ENCODE peak calls at places on chromosome 19, in eight cellular contexts. M is body of pancreas; R is OCI-LY7; S is A549; W is RKO; P is small intestine; U is NCI-H446 treated with DMSO at 0.1 percent for 48 hours; X is stimulated activated CD8-positive, alpha-beta memory T cell treated with anti-CD3 and anti-CD28 coated beads, Interleukin-7, amount 100 ng/mL, for 24 hours. K is an unnamed sample.

GRCh38 chr19:49114630-49115363 is 627 bp downstream of the LIN7B start:
- DNase-seq in S (no peak), P (peak), W (peak), M (peak), X (no peak), R (peak), U (peak), K (peak)

GRCh38 chr19:54160948-54161347 is 1.4 kb upstream of the LENG1 start:
- DNase-seq in R (no peak), U (no peak), X (no peak), P (no peak), S (no peak), W (peak), M (no peak), K (no peak)

GRCh38 chr19:17330546-17331253 is 4.0 kb downstream of the ANO8 start:
- DNase-seq in U (no peak), M (no peak), P (no peak), W (no peak), X (no peak), S (no peak), R (no peak), K (no peak)

GRCh38 chr19:51784922-51785690 is 9.9 kb upstream of the FPR3 start:
- DNase-seq in W (peak), R (peak), U (no peak), M (peak), X (no peak), S (no peak), P (no peak), K (peak)

GRCh38 chr19:14090509-14091085 is at the start of gene SAMD1:
- DNase-seq in S (peak), R (peak), W (peak), X (peak), M (peak), P (peak), U (peak), K (peak)

GRCh38 chr19:17285415-17286135 is 3.9 kb downstream of the ANKLE1 start:
- DNase-seq in M (no peak), U (no peak), S (no peak), X (no peak), W (no peak), P (no peak), R (no peak), K (no peak)

GRCh38 chr19:56720281-56720680 is 48.7 kb upstream of the ZNF835 start:
- DNase-seq in S (no peak), W (peak), R (no peak), X (no peak), M (peak), P (no peak), U (no peak), K (no peak)

GRCh38 chr19:18663940-18664530 is 19.4 kb upstream of the CRTC1 start:
- DNase-seq in X (no peak), W (no peak), P (no peak), S (no peak), M (no peak), U (no peak), R (no peak), K (no peak)

GRCh38 chr19:6260912-6261636 is 18.7 kb downstream of the MLLT1 start:
- DNase-seq in R (peak), S (peak), U (no peak), X (no peak), W (no peak), M (peak), P (no peak), K (no peak)

GRCh38 chr19:14563989-14564650 is 7.7 kb downstream of the NDUFB7 start:
- DNase-seq in U (no peak), P (peak), X (peak), S (peak), W (peak), M (peak), R (peak), K (no peak)

GRCh38 chr19:49118565-49119410 is at the start of gene C19orf73:
- DNase-seq in P (peak), U (peak), R (peak), X (peak), S (peak), M (peak), W (peak), K (peak)

GRCh38 chr19:18922228-18922985 is 2.9 kb downstream of the DDX49 start:
- DNase-seq in R (no peak), M (no peak), S (no peak), P (no peak), W (no peak), U (no peak), X (no peak), K (no peak)

GRCh38 chr19:50332014-50332263 is 2.8 kb upstream of the KCNC3 start:
- DNase-seq in S (no peak), P (no peak), X (no peak), M (no peak), W (no peak), R (no peak), U (no peak), K (no peak)

GRCh38 chr19:15466851-15467733 is 2.7 kb upstream of the RASAL3 start:
- DNase-seq in R (peak), M (no peak), W (peak), X (no peak), S (peak), U (no peak), P (peak), K (no peak)

GRCh38 chr19:45900661-45901431 is 1.6 kb downstream of the MYPOP start:
- DNase-seq in P (no peak), W (peak), M (no peak), R (no peak), U (no peak), S (no peak), X (no peak), K (no peak)

GRCh38 chr19:5321066-5321642 is 19.5 kb downstream of the PTPRS start:
- DNase-seq in R (no peak), P (no peak), U (no peak), S (no peak), X (no peak), M (no peak), W (no peak), K (no peak)

GRCh38 chr19:8500158-8500557 is 2.3 kb downstream of the PRAM1 start:
- DNase-seq in P (no peak), R (no peak), U (no peak), X (no peak), W (no peak), M (no peak), S (no peak), K (no peak)

GRCh38 chr19:5470264-5470671 is 15.1 kb downstream of the ZNRF4 start:
- DNase-seq in P (peak), S (peak), W (no peak), M (no peak), U (no peak), R (no peak), X (no peak), K (peak)

GRCh38 chr19:3094638-3095374 is 644 bp downstream of the GNA11 start:
- DNase-seq in W (peak), X (no peak), P (no peak), U (no peak), M (peak), S (no peak), R (peak), K (no peak)

GRCh38 chr19:45955905-45956608 is 17.6 kb downstream of the NOVA2 start:
- DNase-seq in R (no peak), P (no peak), W (no peak), X (no peak), U (no peak), M (peak), S (peak), K (no peak)

GRCh38 chr19:8005534-8006256 is at the start of gene ELAVL1:
- DNase-seq in M (peak), U (peak), P (peak), W (peak), R (peak), S (peak), X (peak), K (peak)

GRCh38 chr19:50975766-50976165 is 6.4 kb upstream of the KLK6 start:
- DNase-seq in S (peak), P (no peak), W (peak), U (no peak), R (no peak), M (no peak), X (no peak), K (no peak)

GRCh38 chr19:2097330-2098327 is 914 bp downstream of the IZUMO4 start:
- DNase-seq in P (no peak), R (peak), U (no peak), M (peak), X (no peak), S (no peak), W (no peak), K (no peak)

GRCh38 chr19:48754950-48755645 is at the start of gene FGF21:
- DNase-seq in M (peak), R (no peak), X (no peak), P (no peak), U (no peak), W (no peak), S (peak), K (no peak)

GRCh38 chr19:48330012-48330681 is 4.8 kb downstream of the EMP3 start:
- DNase-seq in W (no peak), X (peak), S (no peak), M (peak), U (peak), R (peak), P (peak), K (peak)

GRCh38 chr19:31974941-31975340 is 370.5 kb upstream of the ZNF507 start:
- DNase-seq in M (no peak), U (no peak), R (no peak), W (no peak), X (no peak), S (no peak), P (no peak), K (no peak)

GRCh38 chr19:45981350-45981749 is 7.7 kb upstream of the NOVA2 start:
- DNase-seq in W (no peak), U (peak), R (no peak), S (no peak), X (no peak), P (no peak), M (no peak), K (no peak)

GRCh38 chr19:2478756-2479555 is 3.0 kb downstream of the GADD45B start:
- DNase-seq in S (peak), P (peak), U (no peak), X (no peak), M (peak), R (peak), W (no peak), K (peak)

GRCh38 chr19:295687-296370 is 4.6 kb upstream of the PLPP2 start:
- DNase-seq in R (no peak), X (no peak), P (no peak), M (peak), U (no peak), S (no peak), W (no peak), K (no peak)

GRCh38 chr19:42634409-42635232 is 39.9 kb upstream of the CEACAM8 start:
- DNase-seq in U (no peak), P (peak), S (peak), X (peak), W (peak), R (peak), M (peak), K (peak)

GRCh38 chr19:18117364-18117691 is 19.8 kb downstream of the MAST3 start:
- DNase-seq in W (no peak), R (no peak), M (no peak), P (no peak), U (no peak), X (no peak), S (no peak), K (no peak)

GRCh38 chr19:37902668-37903067 is 3.7 kb downstream of the WDR87 start:
- DNase-seq in W (peak), M (peak), X (peak), P (peak), R (peak), U (peak), S (peak), K (peak)

GRCh38 chr19:57465680-57466381 is 8.9 kb upstream of the VN1R1 start:
- DNase-seq in W (peak), U (no peak), P (peak), R (peak), X (no peak), M (no peak), S (peak), K (no peak)

K was measured in left colon.